ENCODE peak calls at places on chromosome 9, in nine cellular contexts. P, T, X, I, W, S, R, O and Z are unnamed samples. For H3K4me1, the result is how much of the 10 kb centered on the place peaks cover.

GRCh38 chr9:16387382-16387781 is 483.1 kb downstream of the BNC2 start:
- DNase-seq in P (no peak), T (no peak), X (no peak), I (no peak), W (no peak), S (no peak), R (no peak), O (no peak), Z (no peak)

GRCh38 chr9:105244996-105245719 is 707 bp downstream of the SLC44A1 start:
- DNase-seq in P (peak), T (peak), X (peak), I (peak), W (peak), S (no peak), R (peak), O (peak), Z (peak)

GRCh38 chr9:114721491-114722362 is 39.7 kb upstream of the TEX48 start:
- DNase-seq in P (peak), T (peak), X (no peak), I (no peak), W (no peak), S (no peak), R (no peak), O (no peak), Z (no peak)

GRCh38 chr9:7777776-7778175 is 21.8 kb downstream of the DMAC1 start:
- DNase-seq in P (no peak), T (no peak), X (no peak), I (no peak), W (no peak), S (no peak), R (no peak), O (no peak), Z (no peak)

GRCh38 chr9:76215066-76215465 is 179.2 kb downstream of the RFK start:
- DNase-seq in P (no peak), T (no peak), X (no peak), I (no peak), W (peak), S (no peak), R (no peak), O (no peak), Z (no peak)

GRCh38 chr9:76534031-76534430 is 75.0 kb downstream of the GCNT1 start:
- DNase-seq in P (no peak), T (no peak), X (no peak), I (no peak), W (no peak), S (no peak), R (no peak), O (no peak), Z (no peak)

GRCh38 chr9:115939065-115939765 is 214.4 kb upstream of the PAPPA start:
- DNase-seq in P (no peak), T (no peak), X (no peak), I (no peak), W (no peak), S (no peak), R (no peak), O (no peak), Z (no peak)

GRCh38 chr9:117720555-117720954 is 16.4 kb downstream of the TLR4 start:
- DNase-seq in P (no peak), T (peak), X (no peak), I (peak), W (peak), S (peak), R (peak), O (peak), Z (no peak)

GRCh38 chr9:136201609-136202448 is 3.1 kb downstream of the LHX3 start:
- DNase-seq in P (no peak), T (no peak), X (no peak), I (no peak), W (no peak), S (no peak), R (no peak), O (no peak), Z (no peak)

GRCh38 chr9:134957945-134958227 is 40.2 kb upstream of the FCN1 start:
- DNase-seq in P (no peak), T (no peak), X (no peak), I (peak), W (no peak), S (no peak), R (no peak), O (no peak), Z (no peak)

GRCh38 chr9:89941875-89942274 is 337.1 kb downstream of the GADD45G start:
- DNase-seq in P (no peak), T (no peak), X (no peak), I (no peak), W (peak), S (no peak), R (no peak), O (no peak), Z (no peak)

GRCh38 chr9:85742630-85742928 is 825 bp upstream of the AGTPBP1 start:
- DNase-seq in P (no peak), T (no peak), X (no peak), I (no peak), W (no peak), S (no peak), R (no peak), O (no peak), Z (no peak)

GRCh38 chr9:113738898-113739604 is 137.1 kb upstream of the ZNF618 start:
- DNase-seq in P (no peak), T (no peak), X (no peak), I (no peak), W (no peak), S (no peak), R (no peak), O (no peak), Z (no peak)

GRCh38 chr9:83312543-83312942 is 225.7 kb downstream of the FRMD3 start:
- DNase-seq in P (no peak), T (no peak), X (no peak), I (no peak), W (no peak), S (no peak), R (no peak), O (no peak), Z (no peak)

GRCh38 chr9:131927092-131927491 is 152.6 kb downstream of the MED27 start:
- DNase-seq in P (no peak), T (no peak), X (no peak), I (no peak), W (no peak), S (no peak), R (no peak), O (no peak), Z (no peak)

GRCh38 chr9:116087246-116087645 is 66.3 kb upstream of the PAPPA start:
- DNase-seq in P (peak), T (peak), X (no peak), I (no peak), W (peak), S (peak), R (peak), O (no peak), Z (peak)

GRCh38 chr9:125409637-125410521 is 148.3 kb downstream of the GAPVD1 start:
- DNase-seq in P (peak), T (no peak), X (peak), I (no peak), W (no peak), S (peak), R (no peak), O (no peak), Z (peak)
- TF ChIP-seq POLR2A in P (no peak), T (no peak), X (no peak), I (no peak), W (no peak), S (no peak), R (no peak), O (no peak), Z (no peak)

GRCh38 chr9:99383536-99383935 is 161.5 kb downstream of the SEC61B start:
- DNase-seq in P (no peak), T (no peak), X (no peak), I (no peak), W (no peak), S (no peak), R (no peak), O (no peak), Z (no peak)
- H3K4me1 ChIP-seq in P (under half), T (under half), X (under half), I (under half), W (under half), S (under half), R (under half), O (under half), Z (under half)

GRCh38 chr9:122092611-122093506 is at the start of gene TTLL11:
- DNase-seq in P (peak), T (peak), X (peak), I (peak), W (peak), S (peak), R (peak), O (peak), Z (peak)
- TF ChIP-seq POLR2A in P (peak), T (peak), X (no peak), I (no peak), W (peak), S (peak), R (peak), O (peak), Z (peak)

DNA sequence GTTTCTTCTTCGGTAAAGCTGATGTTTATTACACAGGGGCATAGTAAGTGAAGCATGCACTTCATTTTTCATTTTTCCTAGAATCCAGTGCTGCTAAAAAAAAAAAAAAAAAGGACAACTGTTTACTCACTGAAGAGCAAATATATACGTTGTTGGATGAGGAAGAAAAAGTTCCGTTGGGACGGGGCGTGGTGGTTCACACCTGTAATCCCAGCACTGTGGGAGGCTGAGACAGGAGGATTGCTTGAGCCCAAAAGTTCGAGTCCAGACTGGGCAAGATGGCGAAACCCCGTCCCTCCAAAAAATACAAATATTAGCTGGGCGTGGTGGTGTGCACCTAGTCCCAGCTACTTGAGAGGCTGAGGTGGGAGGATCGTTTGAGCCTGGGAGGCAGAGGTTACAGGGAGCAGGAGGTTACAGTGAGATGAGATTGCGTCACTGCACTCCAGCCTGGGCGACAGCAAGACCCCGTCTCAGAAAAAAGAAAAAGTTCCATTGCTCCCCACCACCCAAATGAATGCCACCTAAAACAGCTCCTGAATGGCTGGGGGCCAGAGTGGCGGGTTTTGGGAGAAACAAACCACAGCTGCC is 60.1 kb upstream of the GNE start:
- DNase-seq in P (no peak), T (no peak), X (no peak), I (no peak), W (no peak), S (no peak), R (no peak), O (peak), Z (no peak)
- H3K4me1 ChIP-seq in P (half or more), T (under half), X (under half), I (under half), W (under half), S (under half), R (under half), O (under half), Z (under half)

DNA sequence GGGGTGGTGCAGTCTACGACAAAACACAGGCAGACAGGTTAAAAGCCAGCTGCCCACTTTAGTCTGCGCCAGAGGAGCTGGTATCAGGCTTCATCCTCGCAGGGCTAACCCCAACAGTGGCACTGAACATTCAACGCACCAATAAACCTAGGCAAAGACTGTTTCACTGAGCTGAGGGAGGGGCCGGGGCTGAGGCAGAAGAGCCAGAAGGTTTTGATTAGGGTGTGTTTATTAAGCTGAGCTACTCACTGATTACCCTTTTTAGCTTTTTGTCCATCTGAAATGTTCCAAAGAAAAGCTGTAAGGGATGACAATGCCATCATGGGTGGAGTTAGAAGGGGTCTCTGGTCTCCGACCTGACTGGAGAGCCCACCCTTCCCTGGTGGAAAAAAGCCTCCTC is 1.4 kb downstream of the ZMYND19 start:
- DNase-seq in P (no peak), T (no peak), X (no peak), I (no peak), W (no peak), S (no peak), R (no peak), O (no peak), Z (no peak)
- TF ChIP-seq POLR2A in P (no peak), T (no peak), X (no peak), I (no peak), W (no peak), S (no peak), R (no peak), O (no peak), Z (no peak)

DNA sequence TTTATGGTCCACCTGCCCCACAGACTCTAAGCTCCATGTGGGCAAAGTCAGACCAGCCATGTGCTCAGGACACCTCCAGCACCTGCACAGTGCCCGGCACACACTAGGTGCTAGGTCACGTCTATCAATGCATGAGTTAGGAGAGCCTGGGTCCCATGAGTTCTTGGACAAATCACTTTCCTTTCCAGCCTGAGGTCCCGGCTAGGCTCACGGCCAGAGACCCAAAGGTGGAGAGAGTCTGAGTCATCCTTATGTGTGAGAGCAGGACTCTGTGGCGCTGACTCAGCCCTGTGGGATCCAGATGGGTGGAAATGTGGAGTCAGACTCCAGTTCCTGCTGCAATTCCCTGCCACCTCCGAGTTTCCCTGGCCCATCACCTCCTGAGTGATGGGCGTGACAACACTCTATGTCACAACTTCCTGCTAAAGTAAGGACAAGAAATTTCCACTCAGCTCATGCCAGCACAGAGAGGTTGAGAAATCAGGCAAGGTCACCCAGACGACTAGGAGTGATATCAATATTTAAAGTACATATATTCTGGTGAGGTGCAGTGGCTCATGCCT is 2.5 kb upstream of the ST6GALNAC4 start:
- DNase-seq in P (peak), T (peak), X (no peak), I (peak), W (peak), S (peak), R (peak), O (peak), Z (peak)
- H3K4me1 ChIP-seq in P (half or more), T (under half), X (under half), I (half or more), W (half or more), S (under half), R (under half), O (half or more), Z (under half)

GRCh38 chr9:12773562-12773961 is 1.3 kb upstream of the LURAP1L start:
- DNase-seq in P (no peak), T (no peak), X (no peak), I (no peak), W (no peak), S (no peak), R (no peak), O (no peak), Z (no peak)

GRCh38 chr9:12776775-12777055 is 1.9 kb downstream of the LURAP1L start:
- DNase-seq in P (no peak), T (no peak), X (no peak), I (no peak), W (no peak), S (no peak), R (no peak), O (no peak), Z (no peak)

GRCh38 chr9:12775373-12775962 is 648 bp downstream of the LURAP1L start:
- DNase-seq in P (no peak), T (peak), X (peak), I (peak), W (peak), S (no peak), R (no peak), O (peak), Z (no peak)

GRCh38 chr9:12775963-12776774 is 1.3 kb downstream of the LURAP1L start:
- DNase-seq in P (peak), T (peak), X (peak), I (peak), W (peak), S (peak), R (peak), O (peak), Z (peak)

GRCh38 chr9:12774861-12775367 is at the start of gene LURAP1L:
- DNase-seq in P (peak), T (peak), X (peak), I (no peak), W (peak), S (peak), R (peak), O (peak), Z (peak)
- TF ChIP-seq POLR2A in P (no peak), T (peak), X (no peak), I (no peak), W (peak), S (peak), R (peak), O (peak), Z (peak)

GRCh38 chr9:130172858-130173461 is 756 bp downstream of the NCS1 start:
- DNase-seq in P (peak), T (no peak), X (no peak), I (no peak), W (no peak), S (no peak), R (no peak), O (no peak), Z (peak)
- H3K4me1 ChIP-seq in P (under half), T (under half), X (under half), I (under half), W (under half), S (under half), R (under half), O (under half), Z (under half)

GRCh38 chr9:91197232-91198181 is 164.2 kb downstream of the AUH start:
- DNase-seq in P (peak), T (peak), X (peak), I (peak), W (peak), S (peak), R (peak), O (peak), Z (peak)
- TF ChIP-seq POLR2A in P (no peak), T (peak), X (no peak), I (no peak), W (no peak), S (peak), R (peak), O (no peak), Z (no peak)

GRCh38 chr9:110918316-110919054 is 119.8 kb downstream of the LPAR1 start:
- DNase-seq in P (no peak), T (no peak), X (no peak), I (no peak), W (no peak), S (no peak), R (no peak), O (no peak), Z (no peak)
- H3K4me1 ChIP-seq in P (half or more), T (under half), X (under half), I (under half), W (under half), S (under half), R (under half), O (under half), Z (under half)